ENCODE peak calls at places on chromosome 15, in five cellular contexts. One of them, this sample, is unnamed.

GRCh38 chr15:27458370-27459084 is 487.5 kb downstream of the GABRG3 start:
- DNase-seq in suprapubic skin: no peak
- DNase-seq in Caco-2: no peak
- DNase-seq in HEK293T: no peak
- DNase-seq in upper lobe of left lung: no peak
- DNase-seq in this sample: no peak

GRCh38 chr15:68488966-68489365 is 57.0 kb upstream of the ITGA11 start:
- DNase-seq in upper lobe of left lung: no peak
- DNase-seq in suprapubic skin: peak; percentile 23
- DNase-seq in HEK293T: no peak
- DNase-seq in Caco-2: no peak
- DNase-seq in this sample: no peak

GRCh38 chr15:69126054-69126469 is 34.4 kb upstream of the GLCE start:
- DNase-seq in upper lobe of left lung: peak; percentile 74
- DNase-seq in Caco-2: peak; percentile 39
- DNase-seq in suprapubic skin: no peak
- DNase-seq in HEK293T: no peak
- DNase-seq in this sample: peak; percentile 95

GRCh38 chr15:74265046-74265639 is 29.0 kb downstream of the CCDC33 start:
- DNase-seq in suprapubic skin: no peak
- DNase-seq in HEK293T: peak; percentile 50
- DNase-seq in upper lobe of left lung: no peak
- DNase-seq in Caco-2: peak; percentile 59
- DNase-seq in this sample: peak; percentile 12

GRCh38 chr15:75891895-75892294 is 11.8 kb upstream of the FBXO22 start:
- DNase-seq in upper lobe of left lung: no peak
- DNase-seq in Caco-2: no peak
- DNase-seq in suprapubic skin: no peak
- DNase-seq in HEK293T: no peak
- DNase-seq in this sample: peak; percentile 97

GRCh38 chr15:23686466-23687142 is 501 bp downstream of the NDN start:
- DNase-seq in HEK293T: no peak
- DNase-seq in suprapubic skin: no peak
- DNase-seq in Caco-2: no peak
- DNase-seq in upper lobe of left lung: no peak
- DNase-seq in this sample: peak; percentile 21

GRCh38 chr15:62711691-62712454 is 330.7 kb upstream of the TPM1 start:
- DNase-seq in upper lobe of left lung: no peak
- DNase-seq in HEK293T: no peak
- DNase-seq in Caco-2: no peak
- DNase-seq in suprapubic skin: no peak
- DNase-seq in this sample: peak; percentile 46

GRCh38 chr15:98888839-98889479 is 118.6 kb downstream of the PGPEP1L start:
- DNase-seq in upper lobe of left lung: no peak
- DNase-seq in suprapubic skin: no peak
- DNase-seq in HEK293T: no peak
- DNase-seq in Caco-2: no peak
- DNase-seq in this sample: peak; percentile 74

GRCh38 chr15:92610101-92610520 is 45.5 kb downstream of the FAM174B start:
- DNase-seq in suprapubic skin: peak; percentile 13
- DNase-seq in Caco-2: no peak
- DNase-seq in upper lobe of left lung: peak; percentile 9
- DNase-seq in HEK293T: no peak
- DNase-seq in this sample: no peak

GRCh38 chr15:38187646-38188313 is 64.9 kb upstream of the SPRED1 start:
- DNase-seq in upper lobe of left lung: peak; percentile 39
- DNase-seq in suprapubic skin: no peak
- DNase-seq in Caco-2: no peak
- DNase-seq in HEK293T: no peak
- DNase-seq in this sample: no peak

GRCh38 chr15:49191892-49192291 is 21.8 kb downstream of the GALK2 start:
- DNase-seq in HEK293T: no peak
- DNase-seq in upper lobe of left lung: no peak
- DNase-seq in Caco-2: no peak
- DNase-seq in suprapubic skin: no peak
- DNase-seq in this sample: no peak

GRCh38 chr15:72784233-72784876 is 797 bp upstream of the ADPGK start:
- DNase-seq in HEK293T: peak; percentile 72
- DNase-seq in suprapubic skin: no peak
- DNase-seq in upper lobe of left lung: peak; percentile 50
- DNase-seq in Caco-2: peak; percentile 54
- DNase-seq in this sample: peak; percentile 81

GRCh38 chr15:79027532-79028410 is 62.8 kb downstream of the RASGRF1 start:
- DNase-seq in upper lobe of left lung: no peak
- DNase-seq in HEK293T: no peak
- DNase-seq in Caco-2: no peak
- DNase-seq in suprapubic skin: no peak
- DNase-seq in this sample: no peak